ENCODE peak calls at places on chromosomes 13 and 19, in four cellular contexts. C, F, D and S are unnamed samples.

GRCh38 chr13:103303078-103303651 is 236.9 kb upstream of the SLC10A2 start:
- DNase-seq in C (no peak), F (no peak), D (no peak), S (no peak)

GRCh38 chr19:28500319-28500718 is 712.6 kb downstream of the UQCRFS1 start:
- DNase-seq in C (no peak), F (no peak), D (no peak), S (no peak)

GRCh38 chr19:10007811-10008211 is 2.5 kb downstream of the COL5A3 start:
- DNase-seq in C (peak; percentile 80), F (no peak), D (no peak), S (no peak)

GRCh38 chr13:21033224-21033855 is 28.0 kb downstream of the LATS2 start:
- DNase-seq in C (no peak), F (no peak), D (no peak), S (no peak)

GRCh38 chr19:38425810-38426466 is at the start of gene RASGRP4:
- DNase-seq in C (no peak), F (no peak), D (peak; percentile 77), S (no peak)

GRCh38 chr13:66348745-66349720 is 881.1 kb downstream of the PCDH9 start:
- DNase-seq in C (no peak), F (no peak), D (no peak), S (peak; percentile 7)

GRCh38 chr19:5313307-5313706 is 27.3 kb downstream of the PTPRS start:
- DNase-seq in C (no peak), F (no peak), D (no peak), S (peak; percentile 11)

GRCh38 chr13:48311223-48311622 is 7.7 kb downstream of the RB1 start:
- DNase-seq in C (no peak), F (no peak), D (no peak), S (no peak)

GRCh38 chr13:74305876-74306275 is 171.7 kb upstream of the KLF12 start:
- DNase-seq in C (no peak), F (no peak), D (no peak), S (no peak)

GRCh38 chr19:43636121-43636683 is 3.4 kb downstream of the CADM4 start:
- DNase-seq in C (no peak), F (no peak), D (peak; percentile 27), S (no peak)

GRCh38 chr13:40247845-40248244 is 418.6 kb downstream of the FOXO1 start:
- DNase-seq in C (no peak), F (no peak), D (no peak), S (no peak)

GRCh38 chr19:49636230-49636932 is 3.6 kb downstream of the RRAS start:
- DNase-seq in C (no peak), F (no peak), D (no peak), S (no peak)

GRCh38 chr19:56403764-56404704 is at the start of gene ZNF583:
- DNase-seq in C (peak; percentile 97), F (peak; percentile 61), D (peak; percentile 96), S (peak; percentile 98)

GRCh38 chr19:14674764-14675163 is at the start of gene ADGRE3:
- DNase-seq in C (no peak), F (no peak), D (no peak), S (no peak)

GRCh38 chr13:45781553-45782326 is 69.8 kb downstream of the SIAH3 start:
- DNase-seq in C (no peak), F (no peak), D (no peak), S (no peak)

GRCh38 chr19:4049432-4049831 is 17.3 kb downstream of the ZBTB7A start:
- DNase-seq in C (no peak), F (no peak), D (no peak), S (no peak)
- H3K9me1 ChIP-seq in C (peaks cover 10% of the 10 kb centered on the region), F (peaks cover 2% of the 10 kb centered on the region), D (no peaks in the 10 kb centered on the region), S (no peaks in the 10 kb centered on the region)

DNA sequence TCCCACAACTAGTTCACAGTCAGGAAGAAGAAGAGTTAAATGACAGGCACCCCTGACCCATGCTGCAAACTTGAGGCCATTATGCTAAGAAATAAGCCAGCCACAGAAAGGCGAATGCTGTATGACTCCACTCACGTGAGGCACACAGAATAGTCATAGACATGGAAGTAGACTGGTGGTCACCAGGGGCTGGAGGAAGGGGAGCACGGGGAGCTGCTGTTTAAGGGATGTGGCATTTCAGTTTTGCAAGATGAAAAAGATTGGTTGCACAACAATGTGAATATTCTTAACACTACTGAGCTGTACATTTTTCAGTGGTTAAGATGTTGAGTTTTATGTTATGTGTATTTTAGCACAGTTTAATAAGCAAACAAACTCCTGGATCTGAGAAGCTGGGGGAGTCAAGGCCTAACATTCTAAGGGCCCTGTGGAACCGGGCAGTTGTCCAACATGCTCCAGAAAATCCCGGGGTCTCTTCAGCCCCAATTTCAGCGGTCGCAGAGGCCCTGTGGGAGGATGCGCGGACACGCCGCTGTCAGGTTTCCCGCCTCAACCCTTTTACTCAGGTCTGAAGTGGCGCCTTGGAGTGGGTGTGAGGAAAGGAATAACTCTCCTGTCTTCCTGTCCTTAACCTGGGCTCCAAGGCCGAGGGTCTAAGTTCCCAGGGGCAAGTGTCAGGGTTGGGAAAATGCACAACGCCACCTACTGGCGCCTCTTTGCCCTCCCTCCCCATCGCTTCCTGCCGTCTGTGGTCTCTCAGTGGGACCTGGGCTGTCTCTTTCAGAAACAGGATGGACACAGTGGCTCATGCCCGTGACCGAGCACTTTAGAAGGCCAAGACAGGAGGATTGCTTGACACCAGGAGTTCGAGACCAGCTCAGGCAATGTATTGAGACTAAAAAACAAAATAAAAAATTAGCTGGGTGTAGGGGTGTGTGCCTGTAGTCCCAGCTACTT is 4.4 kb upstream of the TMEM272 start:
- DNase-seq in C (peak; percentile 30), F (no peak), D (peak; percentile 56), S (no peak)
- H3K9me1 ChIP-seq in C (peaks cover 4% of the 10 kb centered on the region), F (no peaks in the 10 kb centered on the region), D (no peaks in the 10 kb centered on the region), S (no peaks in the 10 kb centered on the region)

GRCh38 chr19:19335408-19336158 is 15.0 kb downstream of the MAU2 start:
- DNase-seq in C (no peak), F (no peak), D (no peak), S (no peak)
- H3K9me1 ChIP-seq in C (no peaks in the 10 kb centered on the region), F (peaks cover 7% of the 10 kb centered on the region), D (peaks cover 4% of the 10 kb centered on the region), S (no peaks in the 10 kb centered on the region)

DNA sequence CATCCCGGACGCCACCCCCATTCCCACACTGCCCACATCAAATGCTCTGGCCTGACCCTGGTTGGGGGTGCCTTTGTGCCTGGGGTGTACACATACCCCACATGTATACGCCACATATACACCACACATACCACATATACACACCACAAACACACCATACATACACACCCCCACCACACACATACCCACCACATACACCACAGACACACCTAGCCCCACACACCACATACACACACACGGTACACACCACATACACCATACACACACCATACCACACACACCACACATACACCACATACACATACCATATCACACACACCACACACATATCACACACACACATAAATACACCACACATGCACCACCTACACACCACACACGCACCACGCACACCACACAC is 10.2 kb downstream of the ERFL start:
- DNase-seq in C (no peak), F (no peak), D (no peak), S (no peak)
- H3K9me1 ChIP-seq in C (peaks cover 20% of the 10 kb centered on the region), F (no peaks in the 10 kb centered on the region), D (no peaks in the 10 kb centered on the region), S (no peaks in the 10 kb centered on the region)